ENCODE peak calls at places on chromosomes 3 and 15, in nine cellular contexts. One of them, this sample, is unnamed.

GRCh38 chr3:60047426-60048200 is 997.8 kb upstream of the CFAP20DC start:
- DNase-seq in skeletal muscle cell: no peak
- DNase-seq in AG09309: no peak
- DNase-seq in HFF-Myc: no peak
- DNase-seq in heart left ventricle: no peak
- DNase-seq in stimulated activated CD8-positive, alpha-beta memory T cell treated with anti-CD3 and anti-CD28 coated beads, Interleukin-7, amount 100 ng/mL, for 4 hours: no peak
- DNase-seq in PC-3: no peak
- DNase-seq in left lobe of liver: no peak
- DNase-seq in amniotic stem cell: no peak
- DNase-seq in this sample: no peak

GRCh38 chr3:75012791-75013190 is 398.3 kb upstream of the CNTN3 start:
- DNase-seq in skeletal muscle cell: no peak
- DNase-seq in AG09309: no peak
- DNase-seq in HFF-Myc: no peak
- DNase-seq in heart left ventricle: no peak
- DNase-seq in stimulated activated CD8-positive, alpha-beta memory T cell treated with anti-CD3 and anti-CD28 coated beads, Interleukin-7, amount 100 ng/mL, for 4 hours: no peak
- DNase-seq in PC-3: no peak
- DNase-seq in left lobe of liver: no peak
- DNase-seq in amniotic stem cell: no peak
- DNase-seq in this sample: no peak

GRCh38 chr3:27485853-27486252 is 1.7 kb upstream of the SLC4A7 start:
- DNase-seq in skeletal muscle cell: no peak
- DNase-seq in AG09309: no peak
- DNase-seq in HFF-Myc: no peak
- DNase-seq in heart left ventricle: no peak
- DNase-seq in stimulated activated CD8-positive, alpha-beta memory T cell treated with anti-CD3 and anti-CD28 coated beads, Interleukin-7, amount 100 ng/mL, for 4 hours: no peak
- DNase-seq in PC-3: peak; percentile 57
- DNase-seq in left lobe of liver: no peak
- DNase-seq in amniotic stem cell: no peak
- DNase-seq in this sample: no peak

GRCh38 chr3:157142315-157142714 is 17.6 kb downstream of the CCNL1 start:
- DNase-seq in skeletal muscle cell: no peak
- DNase-seq in AG09309: no peak
- DNase-seq in HFF-Myc: no peak
- DNase-seq in heart left ventricle: no peak
- DNase-seq in stimulated activated CD8-positive, alpha-beta memory T cell treated with anti-CD3 and anti-CD28 coated beads, Interleukin-7, amount 100 ng/mL, for 4 hours: no peak
- DNase-seq in PC-3: no peak
- DNase-seq in left lobe of liver: no peak
- DNase-seq in amniotic stem cell: no peak
- DNase-seq in this sample: no peak

GRCh38 chr15:29681486-29681845 is 140.8 kb downstream of the TJP1 start:
- DNase-seq in skeletal muscle cell: no peak
- DNase-seq in AG09309: no peak
- DNase-seq in HFF-Myc: no peak
- DNase-seq in heart left ventricle: no peak
- DNase-seq in stimulated activated CD8-positive, alpha-beta memory T cell treated with anti-CD3 and anti-CD28 coated beads, Interleukin-7, amount 100 ng/mL, for 4 hours: no peak
- DNase-seq in PC-3: no peak
- DNase-seq in left lobe of liver: peak; percentile 24
- DNase-seq in amniotic stem cell: no peak
- DNase-seq in this sample: no peak

GRCh38 chr3:23752126-23752525 is 53.6 kb upstream of the UBE2E1 start:
- DNase-seq in skeletal muscle cell: no peak
- DNase-seq in AG09309: no peak
- DNase-seq in HFF-Myc: no peak
- DNase-seq in heart left ventricle: no peak
- DNase-seq in stimulated activated CD8-positive, alpha-beta memory T cell treated with anti-CD3 and anti-CD28 coated beads, Interleukin-7, amount 100 ng/mL, for 4 hours: no peak
- DNase-seq in PC-3: peak; percentile 44
- DNase-seq in left lobe of liver: no peak
- DNase-seq in amniotic stem cell: no peak
- DNase-seq in this sample: peak; percentile 62

GRCh38 chr3:107117922-107118576 is 259.2 kb upstream of the CCDC54 start:
- DNase-seq in skeletal muscle cell: peak; percentile 64
- DNase-seq in AG09309: peak; percentile 51
- DNase-seq in HFF-Myc: peak; percentile 45
- DNase-seq in heart left ventricle: peak; percentile 40
- DNase-seq in stimulated activated CD8-positive, alpha-beta memory T cell treated with anti-CD3 and anti-CD28 coated beads, Interleukin-7, amount 100 ng/mL, for 4 hours: no peak
- DNase-seq in PC-3: peak; percentile 78
- DNase-seq in left lobe of liver: no peak
- DNase-seq in amniotic stem cell: peak; percentile 30
- DNase-seq in this sample: peak; percentile 47

GRCh38 chr15:57340673-57341259 is 35.5 kb upstream of the CGNL1 start:
- DNase-seq in skeletal muscle cell: no peak
- DNase-seq in AG09309: no peak
- DNase-seq in HFF-Myc: no peak
- DNase-seq in heart left ventricle: no peak
- DNase-seq in stimulated activated CD8-positive, alpha-beta memory T cell treated with anti-CD3 and anti-CD28 coated beads, Interleukin-7, amount 100 ng/mL, for 4 hours: no peak
- DNase-seq in PC-3: peak; percentile 66
- DNase-seq in left lobe of liver: peak; percentile 56
- DNase-seq in amniotic stem cell: peak; percentile 25
- DNase-seq in this sample: no peak

GRCh38 chr3:139353920-139354556 is 10.2 kb downstream of the MRPS22 start:
- DNase-seq in skeletal muscle cell: peak; percentile 18
- DNase-seq in AG09309: no peak
- DNase-seq in HFF-Myc: peak; percentile 47
- DNase-seq in heart left ventricle: no peak
- DNase-seq in stimulated activated CD8-positive, alpha-beta memory T cell treated with anti-CD3 and anti-CD28 coated beads, Interleukin-7, amount 100 ng/mL, for 4 hours: no peak
- DNase-seq in PC-3: peak; percentile 70
- DNase-seq in left lobe of liver: no peak
- DNase-seq in amniotic stem cell: peak; percentile 26
- DNase-seq in this sample: peak; percentile 11

GRCh38 chr15:78438595-78439285 is 724 bp downstream of the IREB2 start:
- DNase-seq in skeletal muscle cell: no peak
- DNase-seq in AG09309: no peak
- DNase-seq in HFF-Myc: no peak
- DNase-seq in heart left ventricle: no peak
- DNase-seq in stimulated activated CD8-positive, alpha-beta memory T cell treated with anti-CD3 and anti-CD28 coated beads, Interleukin-7, amount 100 ng/mL, for 4 hours: no peak
- DNase-seq in PC-3: no peak
- DNase-seq in left lobe of liver: no peak
- DNase-seq in amniotic stem cell: no peak
- DNase-seq in this sample: peak; percentile 53

GRCh38 chr3:102745881-102746280 is 311.1 kb downstream of the ZPLD1 start:
- DNase-seq in skeletal muscle cell: no peak
- DNase-seq in AG09309: no peak
- DNase-seq in HFF-Myc: no peak
- DNase-seq in heart left ventricle: no peak
- DNase-seq in stimulated activated CD8-positive, alpha-beta memory T cell treated with anti-CD3 and anti-CD28 coated beads, Interleukin-7, amount 100 ng/mL, for 4 hours: no peak
- DNase-seq in PC-3: peak; percentile 44
- DNase-seq in left lobe of liver: no peak
- DNase-seq in amniotic stem cell: no peak
- DNase-seq in this sample: no peak

GRCh38 chr15:64430000-64430735 is 30.2 kb upstream of the ZNF609 start:
- DNase-seq in skeletal muscle cell: peak; percentile 76
- DNase-seq in AG09309: peak; percentile 89
- DNase-seq in HFF-Myc: peak; percentile 88
- DNase-seq in heart left ventricle: peak; percentile 27
- DNase-seq in stimulated activated CD8-positive, alpha-beta memory T cell treated with anti-CD3 and anti-CD28 coated beads, Interleukin-7, amount 100 ng/mL, for 4 hours: peak; percentile 34
- DNase-seq in PC-3: no peak
- DNase-seq in left lobe of liver: no peak
- DNase-seq in amniotic stem cell: peak; percentile 34
- DNase-seq in this sample: peak; percentile 51

This sample was measured in ELF-1.